ENCODE peak calls at places on chromosomes 5 and 9, in five cellular contexts. A is islet precursor cell, K is HT1080, R is substantia nigra, D is mucosa of descending colon. T is an unnamed sample.

GRCh38 chr5:172482156-172483020 is 28.1 kb upstream of the SH3PXD2B start:
- DNase-seq in D (no peak), R (no peak), A (no peak), K (no peak), T (no peak)

GRCh38 chr9:77495834-77496671 is 152.1 kb downstream of the GNA14 start:
- DNase-seq in K (no peak), R (no peak), A (peak; percentile 54), D (no peak), T (no peak)

GRCh38 chr9:121755581-121755980 is 104.1 kb downstream of the DAB2IP start:
- DNase-seq in D (no peak), A (no peak), K (no peak), R (no peak), T (no peak)

GRCh38 chr9:134620751-134621557 is 20.6 kb upstream of the COL5A1 start:
- DNase-seq in A (peak; percentile 73), K (no peak), D (no peak), R (no peak), T (no peak)

GRCh38 chr5:147981074-147981473 is 74.7 kb upstream of the C5orf46 start:
- DNase-seq in K (no peak), R (no peak), D (no peak), A (no peak), T (no peak)

GRCh38 chr9:105067895-105068580 is 140.1 kb upstream of the ABCA1 start:
- DNase-seq in A (no peak), D (no peak), K (peak; percentile 82), R (no peak), T (no peak)

GRCh38 chr5:86129009-86129408 is 488.7 kb upstream of the COX7C start:
- DNase-seq in A (no peak), D (no peak), K (no peak), R (no peak), T (no peak)

GRCh38 chr9:113621309-113621791 is 157.8 kb downstream of the RGS3 start:
- DNase-seq in D (no peak), R (no peak), K (peak; percentile 81), A (peak; percentile 95), T (no peak)

GRCh38 chr5:143913008-143913752 is 101.2 kb downstream of the HMHB1 start:
- DNase-seq in R (no peak), D (no peak), A (no peak), K (peak; percentile 93), T (no peak)

GRCh38 chr9:124399323-124399962 is 15.8 kb downstream of the PSMB7 start:
- DNase-seq in R (no peak), A (no peak), K (no peak), D (no peak), T (no peak)

GRCh38 chr5:134133995-134134541 is 19.6 kb downstream of the TCF7 start:
- DNase-seq in A (peak; percentile 64), D (peak; percentile 20), R (no peak), K (no peak), T (no peak)

GRCh38 chr5:132859889-132860437 is 6.3 kb downstream of the GDF9 start:
- DNase-seq in D (no peak), R (no peak), A (no peak), K (peak; percentile 27), T (no peak)

GRCh38 chr5:25562656-25563055 is 917.9 kb upstream of the CDH10 start:
- DNase-seq in K (no peak), D (no peak), A (no peak), R (no peak), T (no peak)

GRCh38 chr9:36154213-36154952 is 14.8 kb upstream of the CCIN start:
- DNase-seq in K (peak; percentile 73), D (no peak), R (no peak), A (no peak), T (peak; percentile 58)

GRCh38 chr5:10077721-10078551 is 171.8 kb downstream of the ATPSCKMT start:
- DNase-seq in D (no peak), K (no peak), A (no peak), R (no peak), T (no peak)

GRCh38 chr9:88532320-88532719 is 2.7 kb upstream of the NXNL2 start:
- DNase-seq in A (peak; percentile 92), D (no peak), R (no peak), K (no peak), T (no peak)

GRCh38 chr5:84683594-84683993 is 298.9 kb upstream of the EDIL3 start:
- DNase-seq in R (no peak), D (no peak), K (no peak), A (no peak), T (no peak)

GRCh38 chr5:62268239-62268638 is 37.8 kb upstream of the KIF2A start:
- DNase-seq in D (no peak), A (no peak), K (peak; percentile 49), R (no peak), T (no peak)

GRCh38 chr9:1598270-1598669 is 416.9 kb upstream of the SMARCA2 start:
- DNase-seq in R (no peak), A (no peak), K (no peak), D (no peak), T (no peak)

GRCh38 chr5:169098331-169099121 is 202.4 kb downstream of the SLIT3 start:
- DNase-seq in A (peak; percentile 91), D (no peak), K (no peak), R (no peak), T (no peak)

GRCh38 chr9:20478780-20479179 is 143.5 kb downstream of the MLLT3 start:
- DNase-seq in K (no peak), D (no peak), R (no peak), A (no peak), T (no peak)

GRCh38 chr5:115815693-115816225 is 700 bp downstream of the CDO1 start:
- DNase-seq in A (peak; percentile 68), R (no peak), K (no peak), D (no peak), T (no peak)

GRCh38 chr9:130220351-130220750 is 45.2 kb upstream of the HMCN2 start:
- DNase-seq in R (no peak), K (no peak), A (no peak), D (no peak), T (no peak)

GRCh38 chr5:132261881-132262845 is 4.7 kb downstream of the PDLIM4 start:
- DNase-seq in R (no peak), A (peak; percentile 38), D (no peak), K (no peak), T (no peak)

GRCh38 chr9:13943176-13943575 is 370.8 kb downstream of the NFIB start:
- DNase-seq in D (no peak), K (no peak), A (no peak), R (no peak), T (no peak)

GRCh38 chr5:133819977-133820471 is 148.4 kb downstream of the C5orf15 start:
- DNase-seq in K (no peak), R (no peak), D (no peak), A (peak; percentile 50), T (no peak)

GRCh38 chr9:107462691-107463090 is 26.9 kb downstream of the KLF4 start:
- DNase-seq in K (peak; percentile 58), A (no peak), D (no peak), R (no peak), T (no peak)

GRCh38 chr9:112921549-112921948 is 30.9 kb upstream of the SLC46A2 start:
- DNase-seq in D (no peak), R (no peak), K (peak; percentile 16), A (peak; percentile 67), T (no peak)

GRCh38 chr5:34791761-34792244 is 47.2 kb upstream of the TTC23L start:
- DNase-seq in D (no peak), A (no peak), K (peak; percentile 18), R (no peak), T (no peak)

T was measured in occipital lobe.